ENCODE peak calls at places on chromosomes 5 and 9, in four cellular contexts. Q is WTC11, C is GM12878, L is SK-N-SH. M is an unnamed sample.

GRCh38 chr9:107487521-107488399 is 1.8 kb downstream of the KLF4 start:
- DNase-seq in Q (peak; percentile 75), C (no peak), L (peak; percentile 64), M (no peak)

GRCh38 chr9:32424616-32425015 is 40.2 kb downstream of the ACO1 start:
- DNase-seq in Q (no peak), C (no peak), L (no peak), M (no peak)

GRCh38 chr5:171537463-171537862 is 118.0 kb downstream of the FGF18 start:
- DNase-seq in Q (no peak), C (no peak), L (no peak), M (no peak)

GRCh38 chr5:1432296-1432695 is 12.9 kb downstream of the SLC6A3 start:
- DNase-seq in Q (no peak), C (no peak), L (peak; percentile 12), M (no peak)

GRCh38 chr5:38831909-38832308 is 13.9 kb upstream of the OSMR start:
- DNase-seq in Q (peak; percentile 30), C (no peak), L (peak; percentile 40), M (peak; percentile 36)

GRCh38 chr9:5644522-5644921 is 15.6 kb downstream of the RIC1 start:
- DNase-seq in Q (no peak), C (no peak), L (no peak), M (no peak)

GRCh38 chr9:109329274-109330258 is 8.7 kb upstream of the EPB41L4B start:
- DNase-seq in Q (no peak), C (no peak), L (peak; percentile 39), M (no peak)

GRCh38 chr5:76789991-76790571 is 28.7 kb upstream of the F2RL1 start:
- DNase-seq in Q (no peak), C (no peak), L (no peak), M (no peak)

GRCh38 chr9:110472111-110472510 is 107.4 kb downstream of the SVEP1 start:
- DNase-seq in Q (no peak), C (no peak), L (no peak), M (no peak)

GRCh38 chr5:9015250-9015936 is 530.5 kb downstream of the SEMA5A start:
- DNase-seq in Q (no peak), C (no peak), L (no peak), M (no peak)

GRCh38 chr9:136323420-136323819 is 3.9 kb upstream of the GPSM1 start:
- DNase-seq in Q (no peak), C (no peak), L (no peak), M (no peak)

GRCh38 chr5:59036274-59036961 is 453.5 kb downstream of the RAB3C start:
- DNase-seq in Q (no peak), C (no peak), L (no peak), M (no peak)

GRCh38 chr9:99400184-99400731 is 178.2 kb downstream of the SEC61B start:
- DNase-seq in Q (no peak), C (no peak), L (peak; percentile 37), M (no peak)

GRCh38 chr5:17248999-17249634 is 31.7 kb downstream of the BASP1 start:
- DNase-seq in Q (no peak), C (no peak), L (no peak), M (no peak)

GRCh38 chr9:36738318-36738975 is 165.8 kb downstream of the MELK start:
- DNase-seq in Q (no peak), C (no peak), L (no peak), M (no peak)

GRCh38 chr5:174413520-174414314 is 310.7 kb upstream of the MSX2 start:
- DNase-seq in Q (no peak), C (no peak), L (no peak), M (no peak)

GRCh38 chr5:106415541-106415940 is 1255.2 kb downstream of the EFNA5 start:
- DNase-seq in Q (no peak), C (no peak), L (no peak), M (no peak)

GRCh38 chr9:86983260-86984255 is 36.3 kb upstream of the GAS1 start:
- DNase-seq in Q (no peak), C (no peak), L (no peak), M (no peak)

GRCh38 chr5:93359958-93360305 is 221.1 kb downstream of the NR2F1-AS1 start:
- DNase-seq in Q (no peak), C (no peak), L (no peak), M (no peak)
- TF ChIP-seq USF1 in Q (no peak), C (no peak), L (no peak), M (no peak)

DNA sequence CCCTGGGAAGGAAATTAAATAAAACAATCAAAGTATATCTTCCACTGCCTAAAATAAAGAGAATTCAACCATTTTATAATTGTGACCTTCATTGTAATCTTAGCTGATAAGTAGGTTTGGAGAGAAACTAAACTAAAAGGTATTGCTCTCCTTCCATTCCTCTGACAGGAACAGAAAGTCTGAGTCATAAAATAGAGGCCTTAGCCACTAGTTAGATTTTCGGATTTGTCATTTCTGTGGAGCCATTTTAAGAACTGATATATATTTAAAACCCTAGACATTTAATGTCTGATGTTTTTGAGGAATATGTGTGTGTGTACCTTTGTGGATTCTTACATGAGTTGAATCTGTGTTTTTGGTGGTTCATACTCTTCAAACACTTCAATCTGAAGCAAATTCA is 11.8 kb upstream of the TMC1 start:
- DNase-seq in Q (no peak), C (peak; percentile 51), L (no peak), M (no peak)
- TF ChIP-seq USF1 in Q (no peak), C (no peak), L (no peak), M (no peak)

GRCh38 chr5:112604741-112605390 is 132.8 kb upstream of the APC start:
- DNase-seq in Q (no peak), C (peak; percentile 13), L (peak; percentile 12), M (peak; percentile 58)
- TF ChIP-seq USF1 in Q (no peak), C (no peak), L (no peak), M (no peak)

GRCh38 chr9:130931508-130932150 is 7.4 kb downstream of the FIBCD1 start:
- DNase-seq in Q (no peak), C (peak; percentile 64), L (no peak), M (no peak)

GRCh38 chr9:130934702-130935659 is 4.1 kb downstream of the FIBCD1 start:
- DNase-seq in Q (no peak), C (no peak), L (no peak), M (peak; percentile 60)

GRCh38 chr9:130934246-130934645 is 4.8 kb downstream of the FIBCD1 start:
- DNase-seq in Q (no peak), C (no peak), L (no peak), M (no peak)

GRCh38 chr9:130932220-130933069 is 6.6 kb downstream of the FIBCD1 start:
- DNase-seq in Q (peak; percentile 35), C (no peak), L (no peak), M (peak; percentile 89)

DNA sequence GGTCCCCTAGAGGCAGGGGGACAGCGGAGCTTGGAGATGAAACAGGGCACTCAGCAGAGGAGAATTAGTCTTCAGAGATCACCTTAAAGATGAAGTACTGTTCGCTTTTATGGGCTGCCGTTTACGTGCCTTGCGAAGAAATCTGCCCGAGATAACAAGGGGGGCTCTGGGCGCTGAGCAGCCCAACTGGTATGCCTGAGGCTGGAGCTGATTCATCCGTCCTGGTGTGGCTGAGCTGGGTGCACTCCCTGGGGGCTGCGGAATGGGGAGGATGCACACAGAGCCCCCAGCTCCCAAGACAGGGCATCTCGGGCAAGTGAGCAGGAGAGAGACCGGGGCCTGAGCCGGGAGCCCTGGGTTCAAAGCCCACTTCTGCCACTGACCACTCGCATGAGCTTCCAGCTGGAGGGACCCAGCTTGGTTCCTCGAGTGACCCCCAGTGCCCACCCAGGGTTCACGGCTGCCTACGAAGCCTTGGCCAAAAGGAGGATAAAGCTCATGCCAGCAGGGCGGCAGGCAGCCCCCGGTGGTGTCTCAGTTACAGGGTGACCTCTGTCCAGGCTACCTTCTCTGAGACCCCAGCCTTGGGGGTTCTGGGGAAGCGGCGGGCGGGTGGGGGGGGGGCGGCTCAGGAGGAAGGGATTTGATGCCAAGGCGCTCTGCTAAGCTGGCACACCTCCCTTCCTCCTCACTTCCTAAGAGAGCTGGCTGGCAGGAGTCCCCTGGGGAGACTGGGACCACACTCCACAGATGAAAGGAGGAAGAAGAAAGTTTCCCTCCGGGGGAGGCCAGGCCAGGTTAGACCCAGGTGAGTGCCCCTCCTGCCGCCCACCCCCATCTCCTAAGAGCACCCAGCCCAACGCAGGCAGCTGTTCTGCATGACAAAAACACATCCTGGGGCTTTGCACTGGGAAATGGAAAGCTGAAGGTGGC is 5.7 kb downstream of the FIBCD1 start:
- DNase-seq in Q (no peak), C (no peak), L (no peak), M (peak; percentile 68)
- TF ChIP-seq USF1 in Q (no peak), C (no peak), L (no peak), M (no peak)

DNA sequence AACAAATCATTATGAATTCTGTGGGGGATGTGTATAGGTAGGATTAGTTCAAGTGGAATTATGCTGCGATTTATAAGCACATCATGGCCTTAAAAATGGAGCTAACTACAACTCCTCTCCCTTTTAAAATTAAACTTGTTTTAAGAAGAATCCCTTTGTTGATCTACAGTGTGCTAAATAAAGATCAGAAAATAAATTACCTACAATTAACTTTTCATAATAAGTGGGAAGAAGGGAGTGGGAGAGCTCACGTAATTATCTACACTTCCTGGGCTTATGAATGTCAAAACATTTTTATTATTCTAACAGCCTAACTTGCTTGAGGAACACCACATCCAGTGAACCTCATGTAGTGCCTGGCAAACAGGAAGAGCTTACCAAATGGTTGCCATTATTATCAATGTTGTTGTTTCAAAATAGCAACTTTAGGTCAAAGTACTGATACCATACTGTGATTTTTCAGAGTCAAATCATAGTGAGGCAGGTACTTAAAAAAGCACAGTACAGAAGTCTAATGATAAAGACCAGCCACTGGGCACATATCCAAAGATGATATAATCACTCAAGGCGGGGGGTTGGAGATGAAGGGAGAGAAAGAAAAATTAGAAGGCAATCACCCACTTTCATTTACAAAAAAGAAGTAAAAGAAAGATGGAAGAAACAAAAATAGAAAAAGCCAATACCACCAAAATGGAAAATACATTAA is 174.0 kb downstream of the RAPGEF6 start:
- DNase-seq in Q (no peak), C (no peak), L (peak; percentile 15), M (no peak)
- TF ChIP-seq USF1 in Q (no peak), C (no peak), L (no peak), M (no peak)

GRCh38 chr5:73031839-73032238 is 76.0 kb downstream of the FCHO2 start:
- DNase-seq in Q (no peak), C (no peak), L (peak; percentile 12), M (no peak)

GRCh38 chr5:73028991-73029540 is 73.2 kb downstream of the FCHO2 start:
- DNase-seq in Q (no peak), C (no peak), L (no peak), M (no peak)

GRCh38 chr5:73030995-73031394 is 75.2 kb downstream of the FCHO2 start:
- DNase-seq in Q (no peak), C (no peak), L (peak; percentile 9), M (no peak)

GRCh38 chr5:73032635-73033034 is 76.8 kb downstream of the FCHO2 start:
- DNase-seq in Q (no peak), C (no peak), L (no peak), M (no peak)

GRCh38 chr5:73030531-73030930 is 74.7 kb downstream of the FCHO2 start:
- DNase-seq in Q (no peak), C (no peak), L (no peak), M (no peak)
- TF ChIP-seq USF1 in Q (no peak), C (no peak), L (no peak), M (no peak)

M was measured in K562.